ENCODE peak calls at places on chromosomes 6 and 20, in nine cellular contexts. O is fibroblast of lung; I is CD8-positive, alpha-beta memory T cell; D is body of pancreas; Q is cardiac muscle cell; J is small intestine; L is neural progenitor cell; A is neuronal stem cell; T is lung. P is an unnamed sample. For H3K4me1, the result is how much of the 10 kb centered on the place peaks cover.

GRCh38 chr6:157023958-157024357 is 246.8 kb downstream of the ARID1B start:
- DNase-seq in J (no peak), I (no peak), O (peak), A (no peak), D (no peak), T (no peak), Q (peak), L (no peak), P (no peak)

GRCh38 chr6:4577406-4577805 is 198.8 kb upstream of the CDYL start:
- DNase-seq in D (peak), A (no peak), I (no peak), Q (peak), O (peak), T (no peak), J (no peak), L (no peak), P (peak)

GRCh38 chr6:137743493-137743892 is 123.6 kb upstream of the TNFAIP3 start:
- DNase-seq in A (no peak), I (no peak), O (no peak), Q (no peak), T (no peak), J (no peak), L (no peak), D (no peak), P (no peak)

GRCh38 chr6:118770835-118771234 is 119.4 kb upstream of the CEP85L start:
- DNase-seq in I (no peak), T (no peak), D (no peak), O (no peak), L (no peak), A (no peak), J (no peak), Q (no peak), P (no peak)

GRCh38 chr20:17646209-17646717 is 35.8 kb downstream of the RRBP1 start:
- DNase-seq in D (no peak), J (no peak), Q (no peak), L (no peak), T (no peak), A (no peak), I (no peak), O (peak), P (peak)

GRCh38 chr6:11208267-11208666 is 24.2 kb downstream of the NEDD9 start:
- DNase-seq in D (no peak), A (no peak), Q (no peak), O (no peak), I (no peak), L (no peak), T (no peak), J (no peak), P (no peak)

GRCh38 chr6:33779305-33779704 is 9.6 kb downstream of the LEMD2 start:
- DNase-seq in Q (no peak), T (no peak), J (no peak), A (no peak), D (no peak), O (no peak), I (no peak), L (peak), P (no peak)

GRCh38 chr6:85747654-85748053 is 105.0 kb upstream of the SYNCRIP start:
- DNase-seq in Q (peak), J (no peak), O (peak), A (no peak), I (no peak), D (no peak), L (no peak), T (no peak), P (no peak)

GRCh38 chr20:32510601-32511357 is 74.4 kb downstream of the NOL4L start:
- DNase-seq in T (no peak), J (no peak), O (no peak), Q (no peak), D (no peak), L (no peak), I (no peak), A (no peak), P (peak)

GRCh38 chr6:28816909-28817807 is 106.6 kb downstream of the TRIM27 start:
- DNase-seq in I (no peak), A (no peak), J (no peak), L (peak), D (no peak), Q (peak), T (no peak), O (peak), P (no peak)

GRCh38 chr6:111764238-111765182 is 108.7 kb downstream of the FYN start:
- DNase-seq in L (peak), Q (no peak), D (no peak), O (no peak), T (no peak), J (peak), A (no peak), I (peak), P (no peak)

GRCh38 chr6:3458706-3459421 is 2.0 kb upstream of the SLC22A23 start:
- DNase-seq in A (no peak), I (no peak), T (no peak), L (no peak), Q (no peak), D (no peak), O (no peak), J (no peak), P (no peak)

GRCh38 chr20:62064788-62065668 is 653 bp downstream of the TAF4 start:
- DNase-seq in I (no peak), L (peak), D (peak), J (no peak), Q (no peak), A (no peak), T (no peak), O (no peak), P (no peak)

GRCh38 chr20:54477134-54477533 is 1.7 kb downstream of the DOK5 start:
- DNase-seq in O (no peak), J (no peak), D (no peak), T (no peak), A (no peak), Q (no peak), I (no peak), L (no peak), P (no peak)

GRCh38 chr20:32288225-32288849 is 10.9 kb downstream of the KIF3B start:
- DNase-seq in I (no peak), A (no peak), Q (no peak), O (no peak), T (no peak), D (no peak), J (no peak), L (no peak), P (no peak)

GRCh38 chr6:79064635-79065034 is 13.4 kb downstream of the PHIP start:
- DNase-seq in J (no peak), T (no peak), I (no peak), D (no peak), A (no peak), O (no peak), Q (no peak), L (no peak), P (no peak)

GRCh38 chr6:121849477-121849876 is 414.0 kb downstream of the GJA1 start:
- DNase-seq in D (peak), L (peak), Q (peak), T (peak), J (peak), I (no peak), O (peak), A (peak), P (peak)

GRCh38 chr6:51868591-51869355 is 218.6 kb downstream of the PKHD1 start:
- DNase-seq in T (no peak), A (no peak), O (no peak), Q (no peak), L (no peak), D (no peak), J (peak), I (no peak), P (no peak)

GRCh38 chr6:136427378-136427717 is 122.9 kb downstream of the MAP7 start:
- DNase-seq in I (no peak), D (no peak), T (no peak), O (no peak), L (no peak), J (no peak), A (no peak), Q (no peak), P (no peak)

GRCh38 chr6:137536104-137536773 is 42.0 kb upstream of the OLIG3 start:
- DNase-seq in L (no peak), I (peak), D (no peak), Q (no peak), J (no peak), A (no peak), O (no peak), T (no peak), P (no peak)

GRCh38 chr20:62980970-62981369 is 25.8 kb downstream of the BHLHE23 start:
- DNase-seq in Q (peak), I (peak), A (no peak), L (peak), T (no peak), O (no peak), J (no peak), D (no peak), P (no peak)

GRCh38 chr20:20606046-20606445 is 106.4 kb downstream of the RALGAPA2 start:
- DNase-seq in L (no peak), O (no peak), A (no peak), J (no peak), Q (peak), I (no peak), D (no peak), T (no peak), P (no peak)

GRCh38 chr6:46704562-46704961 is 16.9 kb downstream of the TDRD6 start:
- DNase-seq in A (no peak), Q (peak), T (no peak), D (no peak), L (peak), I (no peak), J (peak), O (peak), P (no peak)

GRCh38 chr20:38130687-38131587 is 34.1 kb downstream of the TGM2 start:
- DNase-seq in L (no peak), Q (no peak), T (no peak), D (no peak), I (no peak), O (no peak), A (no peak), J (no peak), P (no peak)
- H3K4me1 ChIP-seq in L (under half), Q (under half), T (under half), D (under half), I (under half), O (under half), A (under half), J (under half), P (under half)

DNA sequence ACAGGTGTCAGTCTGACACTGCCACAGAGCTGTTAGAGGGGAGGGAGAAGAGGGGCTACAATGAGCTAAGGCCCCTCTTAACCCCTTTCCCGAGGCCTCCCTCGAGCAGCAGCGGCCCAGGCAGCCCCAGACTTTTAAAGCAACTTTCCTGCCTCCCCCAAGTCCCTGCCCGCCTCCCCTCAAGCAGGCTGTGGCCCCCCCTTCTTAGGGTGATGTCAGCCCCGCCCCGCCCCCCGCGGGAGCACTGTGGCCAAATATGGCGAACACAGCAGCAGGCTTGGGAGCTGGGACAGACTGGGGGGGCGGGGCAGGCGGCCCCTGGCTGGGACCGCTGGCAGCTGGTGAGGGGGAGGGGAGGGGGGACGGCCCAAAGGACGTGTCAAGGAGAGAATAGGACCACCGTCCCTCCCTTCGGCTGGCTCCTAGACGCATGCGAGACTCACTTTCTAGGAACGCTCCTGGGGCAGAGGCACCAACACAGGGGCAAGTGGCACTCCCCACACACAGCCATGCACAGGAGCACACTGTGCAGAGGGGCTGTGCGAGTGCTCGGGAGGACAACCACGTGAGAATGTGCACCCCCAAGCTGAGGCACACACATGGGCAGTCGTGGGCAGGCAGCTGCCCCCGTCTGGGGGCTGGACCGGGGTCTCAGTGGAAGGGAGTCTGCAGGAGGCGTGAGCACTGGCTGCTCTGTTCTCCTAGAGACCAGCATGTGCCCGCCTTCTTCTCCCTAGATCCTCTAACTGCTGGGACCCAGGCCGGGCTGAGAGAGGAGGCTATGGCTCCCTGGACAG is 6.7 kb downstream of the TEAD3 start:
- DNase-seq in T (no peak), J (no peak), Q (peak), D (peak), I (no peak), A (peak), O (peak), L (peak), P (peak)
- H3K27ac ChIP-seq in T (peak), J (no peak), Q (peak), D (peak), I (peak), A (peak), O (peak), L (no peak), P (peak)

DNA sequence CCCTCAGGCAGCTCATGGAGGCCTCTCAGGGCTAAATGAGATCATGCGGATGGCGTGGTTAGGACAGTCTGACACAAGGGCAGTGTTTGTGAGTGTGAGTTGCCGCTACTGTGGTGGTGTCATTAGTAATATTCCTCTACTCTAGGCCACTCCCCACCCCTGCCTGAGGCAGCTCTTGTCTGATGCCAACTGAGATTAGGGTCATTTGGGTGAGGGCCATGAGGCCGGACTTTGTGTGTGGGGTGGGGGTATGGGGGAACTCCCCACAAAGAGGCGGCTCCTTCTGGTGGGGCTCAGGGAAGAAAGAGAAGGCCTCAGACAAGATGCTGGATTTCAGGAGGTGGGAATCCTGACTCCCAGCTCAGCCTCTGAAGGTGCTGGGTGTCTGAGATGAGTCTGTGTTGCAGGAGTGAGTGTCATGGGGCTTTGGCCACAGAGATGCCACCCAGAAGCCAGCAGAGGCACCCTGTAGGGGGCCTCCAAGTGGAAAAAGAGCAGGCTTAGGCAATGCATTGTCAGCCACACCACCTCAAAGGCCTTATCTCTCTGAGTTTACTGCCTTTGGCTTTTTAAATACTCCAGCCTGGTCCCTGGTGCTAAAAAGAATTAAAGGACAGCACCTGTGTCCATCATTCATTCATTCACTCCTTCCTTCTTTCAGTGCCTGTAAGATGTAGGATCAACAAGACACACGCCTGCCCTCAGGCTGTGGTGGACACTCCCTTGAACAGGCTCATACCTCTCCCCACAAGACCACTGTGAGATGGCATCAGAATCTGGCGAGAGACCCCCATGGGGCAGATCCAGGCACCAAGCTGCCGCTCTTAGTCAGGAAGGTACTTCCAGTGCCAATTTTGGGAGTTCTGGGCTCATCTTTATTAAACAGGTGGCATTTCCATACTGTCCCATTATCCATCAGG is 175.2 kb downstream of the MRPL14 start:
- DNase-seq in D (peak), T (no peak), I (no peak), Q (no peak), A (no peak), O (no peak), J (no peak), L (no peak), P (no peak)
- H3K4me1 ChIP-seq in D (under half), T (under half), I (under half), Q (under half), A (under half), O (under half), J (under half), L (under half), P (under half)

GRCh38 chr20:35734374-35734773 is 7.7 kb downstream of the RBM39 start:
- DNase-seq in T (no peak), Q (no peak), A (no peak), J (no peak), L (no peak), D (no peak), O (no peak), I (no peak), P (no peak)
- H3K27ac ChIP-seq in T (no peak), Q (no peak), A (no peak), J (no peak), L (no peak), D (no peak), O (no peak), I (no peak), P (no peak)

DNA sequence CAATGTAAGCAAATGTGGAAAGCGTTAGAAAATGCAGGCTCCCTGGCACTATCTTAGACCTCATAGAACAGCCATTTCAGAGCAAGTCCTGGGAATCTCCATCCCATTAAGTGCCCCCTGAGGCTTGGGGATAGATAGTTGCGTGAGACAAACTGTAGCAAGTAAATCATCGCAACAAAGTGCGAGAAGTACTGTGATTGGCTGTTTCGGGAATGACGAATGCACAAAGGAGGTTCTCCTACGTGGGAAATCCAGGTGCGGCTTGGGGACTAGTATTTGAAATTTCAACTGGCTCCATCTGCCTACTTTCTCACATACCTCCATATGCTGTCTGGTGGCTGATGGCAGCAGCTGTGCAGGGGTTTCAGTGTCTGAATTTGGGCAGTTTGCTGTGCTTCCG is 84.5 kb downstream of the PLEKHG1 start:
- DNase-seq in I (no peak), L (no peak), J (no peak), Q (no peak), T (no peak), A (no peak), O (no peak), D (no peak), P (no peak)
- H3K4me1 ChIP-seq in I (under half), L (under half), J (under half), Q (under half), T (under half), A (under half), O (under half), D (under half), P (under half)

GRCh38 chr6:41626917-41627316 is 11.4 kb upstream of the MDFI start:
- DNase-seq in Q (peak), L (no peak), T (no peak), D (no peak), A (no peak), I (no peak), J (no peak), O (no peak), P (no peak)
- H3K27ac ChIP-seq in Q (no peak), L (no peak), T (no peak), D (no peak), A (no peak), I (no peak), J (no peak), O (no peak), P (no peak)

DNA sequence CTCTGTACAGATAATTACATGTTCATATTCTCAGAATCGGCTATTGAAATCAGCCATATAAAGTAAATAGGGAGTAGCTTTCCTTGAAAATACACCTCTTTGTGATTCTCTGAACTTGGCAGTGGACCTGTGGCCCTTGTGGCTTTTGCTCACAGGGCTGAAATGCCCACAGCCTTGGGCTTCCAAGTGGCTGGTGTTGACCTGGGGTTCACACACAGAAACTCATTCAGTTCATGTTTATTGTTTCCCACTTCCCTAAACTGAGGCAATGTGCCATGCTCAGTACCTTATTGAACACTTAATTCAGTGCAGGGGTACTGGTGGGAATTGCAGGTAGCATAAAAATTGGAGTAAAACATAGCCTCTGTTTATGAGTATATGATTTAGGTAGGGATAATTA is 19.1 kb upstream of the TULP4 start:
- DNase-seq in I (no peak), D (no peak), L (no peak), J (no peak), A (no peak), O (no peak), Q (no peak), T (no peak), P (no peak)
- H3K4me1 ChIP-seq in I (under half), D (under half), L (under half), J (under half), A (under half), O (under half), Q (under half), T (under half), P (under half)

DNA sequence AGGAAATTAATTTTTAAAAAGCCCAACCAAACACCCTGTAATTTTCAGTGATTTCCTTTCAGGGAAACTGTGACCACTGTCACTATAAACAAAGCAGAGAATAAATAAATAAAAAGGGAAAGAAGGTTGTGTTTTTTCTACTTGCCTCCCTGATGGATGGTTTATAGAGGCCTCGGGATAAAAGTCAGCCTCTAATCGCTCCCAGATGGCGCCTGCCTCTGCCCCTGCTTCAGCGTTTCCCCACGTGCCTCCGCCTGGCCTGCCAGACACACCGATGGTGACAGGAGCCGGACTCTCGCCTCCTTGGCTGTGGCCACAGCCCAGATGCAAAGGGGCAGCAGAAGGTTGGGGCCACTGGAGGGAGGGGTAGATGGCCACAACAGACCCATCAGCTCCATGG is 327.7 kb downstream of the CDC5L start:
- DNase-seq in I (no peak), L (no peak), O (no peak), A (no peak), Q (no peak), T (no peak), J (no peak), D (no peak), P (no peak)
- H3K27ac ChIP-seq in I (no peak), L (no peak), O (no peak), A (no peak), Q (no peak), T (no peak), J (no peak), D (no peak), P (no peak)

P was measured in prostate gland.